ENCODE peak calls at places on chromosomes 13 and 19, in nine cellular contexts. One of them, this sample, is unnamed.

GRCh38 chr13:44220948-44221347 is 152.7 kb upstream of the SERP2 start:
- DNase-seq in AG04450: no peak
- DNase-seq in left lung: no peak
- DNase-seq in cardiac fibroblast: peak
- DNase-seq in cardiac muscle cell: no peak
- DNase-seq in adrenal gland: no peak
- DNase-seq in thoracic aorta: no peak
- DNase-seq in upper lobe of right lung: no peak
- DNase-seq in lower leg skin: no peak
- DNase-seq in this sample: no peak

GRCh38 chr13:91313103-91313502 is 34.4 kb upstream of the MIR17HG start:
- DNase-seq in AG04450: no peak
- DNase-seq in left lung: no peak
- DNase-seq in cardiac fibroblast: peak
- DNase-seq in cardiac muscle cell: peak
- DNase-seq in adrenal gland: no peak
- DNase-seq in thoracic aorta: no peak
- DNase-seq in upper lobe of right lung: no peak
- DNase-seq in lower leg skin: no peak
- DNase-seq in this sample: no peak

GRCh38 chr19:27774827-27775226 is 1438.1 kb downstream of the UQCRFS1 start:
- DNase-seq in AG04450: no peak
- DNase-seq in left lung: no peak
- DNase-seq in cardiac fibroblast: peak
- DNase-seq in cardiac muscle cell: no peak
- DNase-seq in adrenal gland: no peak
- DNase-seq in thoracic aorta: no peak
- DNase-seq in upper lobe of right lung: no peak
- DNase-seq in lower leg skin: no peak
- DNase-seq in this sample: no peak

GRCh38 chr13:73520566-73521290 is 461.9 kb downstream of the KLF5 start:
- DNase-seq in AG04450: no peak
- DNase-seq in left lung: no peak
- DNase-seq in cardiac fibroblast: no peak
- DNase-seq in cardiac muscle cell: no peak
- DNase-seq in adrenal gland: no peak
- DNase-seq in thoracic aorta: no peak
- DNase-seq in upper lobe of right lung: no peak
- DNase-seq in lower leg skin: no peak
- DNase-seq in this sample: no peak

GRCh38 chr13:76820759-76821158 is 65.4 kb downstream of the KCTD12 start:
- DNase-seq in AG04450: no peak
- DNase-seq in left lung: no peak
- DNase-seq in cardiac fibroblast: peak
- DNase-seq in cardiac muscle cell: no peak
- DNase-seq in adrenal gland: peak
- DNase-seq in thoracic aorta: no peak
- DNase-seq in upper lobe of right lung: no peak
- DNase-seq in lower leg skin: peak
- DNase-seq in this sample: no peak

GRCh38 chr19:2016041-2016807 is 710 bp upstream of the BTBD2 start:
- DNase-seq in AG04450: peak
- DNase-seq in left lung: no peak
- DNase-seq in cardiac fibroblast: peak
- DNase-seq in cardiac muscle cell: peak
- DNase-seq in adrenal gland: peak
- DNase-seq in thoracic aorta: peak
- DNase-seq in upper lobe of right lung: no peak
- DNase-seq in lower leg skin: peak
- DNase-seq in this sample: peak

GRCh38 chr13:53201454-53202225 is 173.0 kb downstream of the OLFM4 start:
- DNase-seq in AG04450: no peak
- DNase-seq in left lung: peak
- DNase-seq in cardiac fibroblast: no peak
- DNase-seq in cardiac muscle cell: peak
- DNase-seq in adrenal gland: no peak
- DNase-seq in thoracic aorta: no peak
- DNase-seq in upper lobe of right lung: peak
- DNase-seq in lower leg skin: no peak
- DNase-seq in this sample: no peak

GRCh38 chr13:108917581-108917980 is 288.2 kb downstream of the MYO16 start:
- DNase-seq in AG04450: no peak
- DNase-seq in left lung: no peak
- DNase-seq in cardiac fibroblast: peak
- DNase-seq in cardiac muscle cell: no peak
- DNase-seq in adrenal gland: no peak
- DNase-seq in thoracic aorta: no peak
- DNase-seq in upper lobe of right lung: no peak
- DNase-seq in lower leg skin: no peak
- DNase-seq in this sample: no peak

DNA sequence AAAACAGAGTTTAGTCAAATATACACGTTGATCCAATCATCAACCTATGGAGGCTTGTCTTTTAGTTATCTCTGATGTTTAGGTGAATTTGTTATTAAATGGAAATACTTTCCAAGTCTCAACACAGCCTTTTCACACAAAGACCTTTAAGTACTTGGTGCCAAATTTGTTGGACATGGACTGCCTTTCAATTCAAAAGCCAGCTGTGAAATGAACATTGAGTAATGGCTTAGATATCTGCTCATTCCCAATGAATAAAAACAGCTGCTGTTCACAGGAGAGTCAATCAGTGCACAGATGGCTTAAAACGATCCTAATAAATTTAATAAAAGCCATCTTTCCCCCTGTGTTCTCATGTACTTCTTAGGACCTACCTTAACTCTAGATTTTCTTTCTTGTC is 19.9 kb upstream of the DHRS12 start:
- DNase-seq in AG04450: no peak
- DNase-seq in left lung: no peak
- DNase-seq in cardiac fibroblast: peak
- DNase-seq in cardiac muscle cell: no peak
- DNase-seq in adrenal gland: no peak
- DNase-seq in thoracic aorta: no peak
- DNase-seq in upper lobe of right lung: no peak
- DNase-seq in lower leg skin: no peak
- DNase-seq in this sample: no peak
- TF ChIP-seq CTCF in AG04450: no peak
- TF ChIP-seq CTCF in left lung: no peak
- TF ChIP-seq CTCF in cardiac fibroblast: no peak
- TF ChIP-seq CTCF in cardiac muscle cell: no peak
- TF ChIP-seq CTCF in adrenal gland: no peak
- TF ChIP-seq CTCF in thoracic aorta: no peak
- TF ChIP-seq CTCF in upper lobe of right lung: no peak
- TF ChIP-seq CTCF in lower leg skin: no peak
- TF ChIP-seq CTCF in this sample: no peak

GRCh38 chr19:17418710-17419109 is 1.1 kb upstream of the MVB12A start:
- DNase-seq in AG04450: no peak
- DNase-seq in left lung: no peak
- DNase-seq in cardiac fibroblast: no peak
- DNase-seq in cardiac muscle cell: no peak
- DNase-seq in adrenal gland: no peak
- DNase-seq in thoracic aorta: no peak
- DNase-seq in upper lobe of right lung: no peak
- DNase-seq in lower leg skin: no peak
- DNase-seq in this sample: no peak

GRCh38 chr19:17419154-17419490 is 725 bp upstream of the MVB12A start:
- DNase-seq in AG04450: no peak
- DNase-seq in left lung: no peak
- DNase-seq in cardiac fibroblast: no peak
- DNase-seq in cardiac muscle cell: no peak
- DNase-seq in adrenal gland: no peak
- DNase-seq in thoracic aorta: no peak
- DNase-seq in upper lobe of right lung: no peak
- DNase-seq in lower leg skin: no peak
- DNase-seq in this sample: no peak

GRCh38 chr19:17411801-17412200 is 6.4 kb upstream of the BST2 start:
- DNase-seq in AG04450: no peak
- DNase-seq in left lung: no peak
- DNase-seq in cardiac fibroblast: no peak
- DNase-seq in cardiac muscle cell: no peak
- DNase-seq in adrenal gland: no peak
- DNase-seq in thoracic aorta: no peak
- DNase-seq in upper lobe of right lung: no peak
- DNase-seq in lower leg skin: no peak
- DNase-seq in this sample: no peak

GRCh38 chr19:17414097-17414496 is 5.8 kb upstream of the MVB12A start:
- DNase-seq in AG04450: no peak
- DNase-seq in left lung: no peak
- DNase-seq in cardiac fibroblast: no peak
- DNase-seq in cardiac muscle cell: no peak
- DNase-seq in adrenal gland: no peak
- DNase-seq in thoracic aorta: no peak
- DNase-seq in upper lobe of right lung: no peak
- DNase-seq in lower leg skin: no peak
- DNase-seq in this sample: no peak

DNA sequence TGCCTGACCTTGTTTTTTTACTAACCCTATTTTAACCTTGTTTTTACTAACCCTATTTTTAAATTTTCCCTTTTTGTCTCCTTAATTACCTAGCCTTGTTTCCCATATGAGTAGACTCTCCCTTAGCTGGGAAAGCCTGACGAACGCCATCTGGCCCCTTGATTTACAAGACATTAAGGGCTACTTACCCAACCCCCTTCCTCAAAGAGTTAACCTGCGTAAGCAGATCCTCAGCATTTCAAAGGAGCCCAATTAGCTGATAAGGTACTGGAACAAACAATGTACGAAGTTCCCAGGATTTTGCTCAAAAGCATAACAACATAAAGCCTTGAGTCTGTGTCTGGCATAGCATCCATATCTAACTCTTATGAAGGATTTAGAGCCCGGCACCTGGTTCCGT is 4.7 kb upstream of the MVB12A start:
- DNase-seq in AG04450: no peak
- DNase-seq in left lung: no peak
- DNase-seq in cardiac fibroblast: no peak
- DNase-seq in cardiac muscle cell: peak
- DNase-seq in adrenal gland: no peak
- DNase-seq in thoracic aorta: no peak
- DNase-seq in upper lobe of right lung: no peak
- DNase-seq in lower leg skin: no peak
- DNase-seq in this sample: no peak
- H3K4me3 ChIP-seq in AG04450: no peak
- H3K4me3 ChIP-seq in left lung: no peak
- H3K4me3 ChIP-seq in cardiac fibroblast: no peak
- H3K4me3 ChIP-seq in cardiac muscle cell: no peak
- H3K4me3 ChIP-seq in adrenal gland: no peak
- H3K4me3 ChIP-seq in thoracic aorta: peak
- H3K4me3 ChIP-seq in upper lobe of right lung: no peak
- H3K4me3 ChIP-seq in lower leg skin: no peak
- H3K4me3 ChIP-seq in this sample: no peak

GRCh38 chr19:4645718-4646117 is 6.4 kb downstream of the TNFAIP8L1 start:
- DNase-seq in AG04450: no peak
- DNase-seq in left lung: no peak
- DNase-seq in cardiac fibroblast: no peak
- DNase-seq in cardiac muscle cell: no peak
- DNase-seq in adrenal gland: no peak
- DNase-seq in thoracic aorta: no peak
- DNase-seq in upper lobe of right lung: no peak
- DNase-seq in lower leg skin: no peak
- DNase-seq in this sample: no peak

GRCh38 chr19:4650159-4650558 is 10.8 kb downstream of the TNFAIP8L1 start:
- DNase-seq in AG04450: no peak
- DNase-seq in left lung: no peak
- DNase-seq in cardiac fibroblast: no peak
- DNase-seq in cardiac muscle cell: no peak
- DNase-seq in adrenal gland: no peak
- DNase-seq in thoracic aorta: no peak
- DNase-seq in upper lobe of right lung: no peak
- DNase-seq in lower leg skin: no peak
- DNase-seq in this sample: no peak

GRCh38 chr19:4652075-4652474 is 12.8 kb downstream of the TNFAIP8L1 start:
- DNase-seq in AG04450: no peak
- DNase-seq in left lung: no peak
- DNase-seq in cardiac fibroblast: no peak
- DNase-seq in cardiac muscle cell: no peak
- DNase-seq in adrenal gland: no peak
- DNase-seq in thoracic aorta: no peak
- DNase-seq in upper lobe of right lung: no peak
- DNase-seq in lower leg skin: no peak
- DNase-seq in this sample: no peak

GRCh38 chr19:4649392-4650094 is 10.2 kb downstream of the TNFAIP8L1 start:
- DNase-seq in AG04450: no peak
- DNase-seq in left lung: no peak
- DNase-seq in cardiac fibroblast: no peak
- DNase-seq in cardiac muscle cell: no peak
- DNase-seq in adrenal gland: no peak
- DNase-seq in thoracic aorta: no peak
- DNase-seq in upper lobe of right lung: no peak
- DNase-seq in lower leg skin: no peak
- DNase-seq in this sample: no peak

DNA sequence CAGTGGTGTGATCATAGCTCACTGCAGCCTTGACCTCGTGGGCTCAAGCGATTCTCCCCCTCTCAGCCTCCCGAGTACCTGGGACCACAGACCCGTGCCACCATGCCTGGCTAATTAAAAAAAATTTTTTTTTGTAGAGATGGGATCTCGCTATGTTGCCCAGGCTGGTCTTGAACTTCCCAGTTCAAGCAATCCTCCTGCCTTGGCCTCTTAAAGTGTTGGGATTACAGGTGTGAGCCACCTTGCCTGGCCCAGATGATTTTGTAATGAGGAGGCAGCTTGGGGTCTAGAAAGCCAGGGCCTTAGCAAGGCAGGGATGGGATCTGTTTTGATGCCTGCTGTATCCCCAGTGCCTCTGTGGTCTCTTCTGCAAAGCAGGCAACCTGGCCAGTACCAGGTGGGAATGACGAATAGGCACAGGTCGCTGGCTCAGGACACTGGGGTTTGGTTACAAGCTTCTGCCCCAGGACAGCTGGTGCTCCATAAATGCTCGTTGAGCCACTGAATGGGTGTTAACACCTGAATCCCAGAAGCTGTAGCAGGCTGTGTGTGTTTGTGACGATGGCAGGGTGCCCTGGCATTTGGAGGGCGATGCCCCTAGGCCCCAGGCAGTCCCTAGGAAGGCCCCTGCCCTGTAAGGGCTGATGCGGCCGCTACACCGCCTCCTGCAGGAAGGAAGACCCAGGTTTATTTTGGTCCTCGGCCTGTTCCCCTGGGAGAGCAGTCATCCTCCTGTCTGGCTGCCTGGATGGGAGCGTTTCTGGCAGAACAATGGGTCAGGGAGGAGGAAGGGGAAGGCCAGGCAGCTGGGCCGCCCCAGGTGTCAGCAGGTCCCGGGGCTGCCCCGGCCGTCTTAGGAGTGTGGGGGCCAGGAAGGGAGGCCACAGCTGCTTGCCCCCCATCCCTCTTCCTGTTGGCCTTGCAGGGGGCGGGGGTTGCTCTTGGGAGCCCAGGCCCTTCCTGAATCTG is 8.6 kb downstream of the TNFAIP8L1 start:
- DNase-seq in AG04450: no peak
- DNase-seq in left lung: no peak
- DNase-seq in cardiac fibroblast: peak
- DNase-seq in cardiac muscle cell: no peak
- DNase-seq in adrenal gland: peak
- DNase-seq in thoracic aorta: no peak
- DNase-seq in upper lobe of right lung: no peak
- DNase-seq in lower leg skin: no peak
- DNase-seq in this sample: no peak
- TF ChIP-seq CTCF in AG04450: no peak
- TF ChIP-seq CTCF in left lung: no peak
- TF ChIP-seq CTCF in cardiac fibroblast: peak
- TF ChIP-seq CTCF in cardiac muscle cell: peak
- TF ChIP-seq CTCF in adrenal gland: no peak
- TF ChIP-seq CTCF in thoracic aorta: no peak
- TF ChIP-seq CTCF in upper lobe of right lung: no peak
- TF ChIP-seq CTCF in lower leg skin: no peak
- TF ChIP-seq CTCF in this sample: no peak

GRCh38 chr19:48443262-48443661 is 2.5 kb upstream of the GRWD1 start:
- DNase-seq in AG04450: no peak
- DNase-seq in left lung: peak
- DNase-seq in cardiac fibroblast: no peak
- DNase-seq in cardiac muscle cell: no peak
- DNase-seq in adrenal gland: no peak
- DNase-seq in thoracic aorta: no peak
- DNase-seq in upper lobe of right lung: no peak
- DNase-seq in lower leg skin: no peak
- DNase-seq in this sample: no peak
- H3K4me3 ChIP-seq in AG04450: peak
- H3K4me3 ChIP-seq in left lung: no peak
- H3K4me3 ChIP-seq in cardiac fibroblast: no peak
- H3K4me3 ChIP-seq in cardiac muscle cell: no peak
- H3K4me3 ChIP-seq in adrenal gland: no peak
- H3K4me3 ChIP-seq in thoracic aorta: peak
- H3K4me3 ChIP-seq in upper lobe of right lung: peak
- H3K4me3 ChIP-seq in lower leg skin: no peak
- H3K4me3 ChIP-seq in this sample: no peak